ENCODE peak calls at places on chromosomes 6 and 20, in eight cellular contexts. U, I, F, T, D, V, L and Q are unnamed samples.
A peak's percentile ranks its signal among the peaks of the same experiment; 100 is the strongest.

GRCh38 chr6:27940766-27941165 is 16.3 kb upstream of the OR2B6 start:
- DNase-seq in T (peak; percentile 9), I (no peak), U (no peak), D (peak; percentile 1), V (no peak), L (no peak), F (no peak), Q (no peak)

GRCh38 chr6:17429381-17430061 is 36.1 kb downstream of the CAP2 start:
- DNase-seq in V (no peak), T (no peak), L (no peak), I (peak; percentile 64), F (no peak), U (no peak), D (peak; percentile 88), Q (no peak)

GRCh38 chr20:34262488-34263288 is 21.5 kb downstream of the ASIP start:
- DNase-seq in F (no peak), L (peak; percentile 21), V (no peak), U (no peak), I (peak; percentile 58), T (no peak), D (peak; percentile 59), Q (peak; percentile 31)

GRCh38 chr6:2166717-2167116 is 78.7 kb downstream of the GMDS start:
- DNase-seq in D (peak; percentile 43), F (no peak), U (no peak), I (no peak), T (peak; percentile 20), V (no peak), L (peak; percentile 14), Q (peak; percentile 8)

GRCh38 chr6:11139051-11139960 is 27.8 kb upstream of the ERVFRD-1 start:
- DNase-seq in V (no peak), F (no peak), D (peak; percentile 72), U (peak; percentile 89), I (peak; percentile 73), T (no peak), L (no peak), Q (no peak)

GRCh38 chr20:2476742-2477615 is 6.4 kb upstream of the SNRPB start:
- DNase-seq in U (no peak), L (no peak), F (no peak), T (no peak), I (no peak), D (no peak), V (no peak), Q (no peak)

GRCh38 chr6:81808834-81809598 is 56.5 kb upstream of the TENT5A start:
- DNase-seq in U (no peak), D (no peak), T (no peak), I (no peak), L (no peak), V (no peak), F (no peak), Q (no peak)

GRCh38 chr6:36326351-36326995 is 10.2 kb downstream of the BNIP5 start:
- DNase-seq in F (no peak), L (no peak), I (peak; percentile 14), T (no peak), U (no peak), V (no peak), D (peak; percentile 27), Q (peak; percentile 45)

GRCh38 chr6:2222275-2222842 is 23.0 kb downstream of the GMDS start:
- DNase-seq in L (no peak), T (no peak), V (no peak), I (no peak), D (no peak), U (no peak), F (no peak), Q (no peak)

GRCh38 chr6:133591330-133591729 is 297.6 kb upstream of the TCF21 start:
- DNase-seq in D (peak; percentile 57), U (no peak), F (no peak), V (no peak), L (no peak), T (no peak), I (peak; percentile 44), Q (no peak)

GRCh38 chr20:40687384-40688128 is 1.5 kb downstream of the MAFB start:
- DNase-seq in V (peak; percentile 73), I (peak; percentile 46), D (no peak), U (no peak), T (no peak), F (peak; percentile 30), L (peak; percentile 22), Q (peak; percentile 64)

GRCh38 chr20:16865406-16865805 is 117.2 kb downstream of the OTOR start:
- DNase-seq in I (no peak), L (no peak), V (no peak), D (no peak), U (no peak), F (no peak), T (no peak), Q (no peak)

GRCh38 chr6:34189806-34190503 is 44.1 kb upstream of the GRM4 start:
- DNase-seq in I (no peak), U (no peak), D (no peak), V (peak; percentile 62), T (no peak), F (no peak), L (no peak), Q (no peak)

GRCh38 chr20:36248836-36249235 is 12.6 kb downstream of the AAR2 start:
- DNase-seq in V (no peak), L (no peak), I (no peak), T (peak; percentile 46), U (no peak), F (no peak), D (no peak), Q (no peak)

GRCh38 chr6:114200896-114201295 is 141.9 kb downstream of the HS3ST5 start:
- DNase-seq in T (no peak), F (no peak), L (no peak), D (no peak), U (no peak), I (no peak), V (no peak), Q (peak; percentile 31)

GRCh38 chr6:70538364-70538763 is 28.4 kb upstream of the SDHAF4 start:
- DNase-seq in F (no peak), D (no peak), T (no peak), V (no peak), L (no peak), I (no peak), U (no peak), Q (no peak)

GRCh38 chr6:16854986-16855385 is 93.7 kb upstream of the ATXN1 start:
- DNase-seq in V (no peak), U (no peak), F (no peak), D (peak; percentile 10), T (peak; percentile 16), L (no peak), I (peak; percentile 19), Q (no peak)

GRCh38 chr6:129586815-129587214 is 123.2 kb downstream of the ARHGAP18 start:
- DNase-seq in T (peak; percentile 21), L (no peak), U (no peak), V (no peak), D (peak; percentile 87), I (peak; percentile 51), F (no peak), Q (no peak)

GRCh38 chr6:24779416-24779815 is 4.7 kb downstream of the GMNN start:
- DNase-seq in L (no peak), D (peak; percentile 30), T (peak; percentile 31), I (no peak), U (no peak), V (no peak), F (no peak), Q (peak; percentile 30)

GRCh38 chr6:91864911-91865310 is 1278.0 kb upstream of the MAP3K7 start:
- DNase-seq in L (no peak), V (no peak), I (no peak), T (peak; percentile 43), D (no peak), U (no peak), F (no peak), Q (no peak)

GRCh38 chr6:139973602-139974373 is 599.3 kb upstream of the CITED2 start:
- DNase-seq in F (no peak), T (no peak), U (no peak), D (peak; percentile 92), L (no peak), V (no peak), I (peak; percentile 88), Q (no peak)

GRCh38 chr6:108945686-108946158 is 97.5 kb downstream of the ARMC2 start:
- DNase-seq in U (no peak), V (peak; percentile 76), T (no peak), D (no peak), L (no peak), I (peak; percentile 74), F (no peak), Q (no peak)

GRCh38 chr6:132760256-132760655 is 2.6 kb upstream of the VNN2 start:
- DNase-seq in I (no peak), V (no peak), L (no peak), F (no peak), T (no peak), U (no peak), D (no peak), Q (no peak)

GRCh38 chr6:109013551-109014101 is 81.0 kb downstream of the SESN1 start:
- DNase-seq in L (no peak), D (no peak), F (no peak), I (no peak), T (no peak), V (no peak), U (no peak), Q (no peak)

GRCh38 chr20:44071057-44071456 is 115.9 kb downstream of the JPH2 start:
- DNase-seq in U (no peak), D (no peak), T (no peak), F (no peak), L (no peak), V (peak; percentile 14), I (no peak), Q (no peak)

GRCh38 chr6:130547723-130548122 is 181.9 kb downstream of the TMEM200A start:
- DNase-seq in F (no peak), V (no peak), L (no peak), U (no peak), I (no peak), D (no peak), T (no peak), Q (no peak)

GRCh38 chr6:147170269-147170668 is 33.9 kb upstream of the STXBP5 start:
- DNase-seq in D (peak; percentile 95), T (peak; percentile 63), I (peak; percentile 95), V (no peak), U (no peak), F (no peak), L (peak; percentile 37), Q (no peak)

GRCh38 chr6:83708546-83708969 is 343 bp downstream of the SNAP91 start:
- DNase-seq in U (no peak), V (no peak), D (no peak), L (peak; percentile 25), F (peak; percentile 19), T (no peak), I (peak; percentile 47), Q (peak; percentile 21)